ENCODE peak calls at places on chromosome 15, in seven cellular contexts. A is G401; X is AG08395; J is AG09319; G is effector memory CD8-positive, alpha-beta T cell; V is foreskin fibroblast; W is sciatic nerve. O is an unnamed sample.

GRCh38 chr15:100041380-100041779 is 300.4 kb downstream of the ADAMTS17 start:
- DNase-seq in A (peak; percentile 51), X (no peak), J (no peak), V (no peak), G (no peak), W (no peak), O (no peak)

GRCh38 chr15:57167821-57168395 is 208.4 kb upstream of the CGNL1 start:
- DNase-seq in J (no peak), V (no peak), G (no peak), W (no peak), X (no peak), A (no peak), O (no peak)

GRCh38 chr15:44550256-44550655 is 13.3 kb downstream of the EIF3J start:
- DNase-seq in G (no peak), J (no peak), W (no peak), X (peak; percentile 33), V (peak; percentile 44), A (peak; percentile 49), O (no peak)

GRCh38 chr15:84669726-84670125 is 11.7 kb upstream of the NMB start:
- DNase-seq in J (peak; percentile 85), V (peak; percentile 83), X (peak; percentile 87), A (no peak), G (no peak), W (no peak), O (no peak)

GRCh38 chr15:72206677-72207000 is 9.1 kb upstream of the GRAMD2A start:
- DNase-seq in W (no peak), X (no peak), G (no peak), V (peak; percentile 27), A (no peak), J (no peak), O (no peak)

GRCh38 chr15:81049835-81050234 is 49.1 kb downstream of the TLNRD1 start:
- DNase-seq in G (no peak), J (no peak), V (peak; percentile 5), W (no peak), A (peak; percentile 90), X (no peak), O (no peak)

GRCh38 chr15:27328616-27329015 is 357.6 kb downstream of the GABRG3 start:
- DNase-seq in V (peak; percentile 1), G (no peak), J (no peak), W (no peak), X (peak; percentile 10), A (peak; percentile 1), O (no peak)

GRCh38 chr15:29822685-29823459 is 604 bp upstream of the TJP1 start:
- DNase-seq in G (no peak), A (peak; percentile 56), V (peak; percentile 92), X (peak; percentile 70), W (peak; percentile 80), J (peak; percentile 14), O (peak; percentile 37)

GRCh38 chr15:70573121-70573850 is 190.1 kb downstream of the UACA start:
- DNase-seq in W (peak; percentile 42), A (no peak), J (no peak), G (no peak), X (no peak), V (no peak), O (no peak)

GRCh38 chr15:94110476-94111130 is 120.8 kb upstream of the MCTP2 start:
- DNase-seq in W (no peak), G (no peak), V (no peak), X (no peak), A (no peak), J (no peak), O (no peak)

GRCh38 chr15:40240619-40241304 is 1.9 kb downstream of the PAK6 start:
- DNase-seq in G (no peak), X (no peak), J (no peak), W (peak; percentile 50), V (no peak), A (no peak), O (peak; percentile 61)

GRCh38 chr15:82849556-82850241 is 40.3 kb downstream of the WHAMM start:
- DNase-seq in J (peak; percentile 62), W (peak; percentile 73), X (peak; percentile 80), V (peak; percentile 83), A (peak; percentile 86), G (no peak), O (peak; percentile 91)

GRCh38 chr15:47803767-47804166 is 86.5 kb downstream of the SEMA6D start:
- DNase-seq in A (no peak), J (no peak), X (no peak), W (no peak), V (peak; percentile 59), G (no peak), O (no peak)

GRCh38 chr15:39239562-39239961 is 341.3 kb upstream of the THBS1 start:
- DNase-seq in G (no peak), W (no peak), X (peak; percentile 3), V (peak; percentile 52), J (no peak), A (no peak), O (no peak)

GRCh38 chr15:65638681-65639089 is 16.9 kb downstream of the SLC24A1 start:
- DNase-seq in X (peak; percentile 86), W (no peak), V (peak; percentile 89), A (peak; percentile 82), G (peak; percentile 38), J (peak; percentile 67), O (peak; percentile 88)

GRCh38 chr15:75062706-75063105 is 39.3 kb downstream of the PPCDC start:
- DNase-seq in G (no peak), J (no peak), A (no peak), V (no peak), X (no peak), W (no peak), O (no peak)

GRCh38 chr15:45611305-45611704 is 23.5 kb upstream of the SQOR start:
- DNase-seq in J (no peak), X (peak; percentile 41), W (no peak), G (no peak), A (peak; percentile 14), V (peak; percentile 60), O (no peak)

GRCh38 chr15:91841861-91842260 is 11.6 kb upstream of the SLCO3A1 start:
- DNase-seq in V (no peak), J (no peak), W (no peak), G (no peak), X (no peak), A (no peak), O (no peak)

GRCh38 chr15:55917881-55918296 is 75.5 kb downstream of the NEDD4 start:
- DNase-seq in G (no peak), W (no peak), V (peak; percentile 91), X (peak; percentile 56), A (peak; percentile 27), J (peak; percentile 87), O (no peak)

GRCh38 chr15:31486506-31486905 is 159.9 kb downstream of the KLF13 start:
- DNase-seq in V (no peak), A (no peak), W (no peak), X (no peak), G (no peak), J (no peak), O (peak; percentile 62)

GRCh38 chr15:43796566-43796965 is 3.5 kb downstream of the SERINC4 start:
- DNase-seq in J (no peak), G (no peak), V (peak; percentile 17), A (no peak), X (no peak), W (no peak), O (no peak)

GRCh38 chr15:70034596-70034995 is 63.1 kb downstream of the TLE3 start:
- DNase-seq in W (no peak), G (no peak), V (no peak), A (no peak), X (no peak), J (no peak), O (no peak)

GRCh38 chr15:99928429-99928981 is 195.3 kb upstream of the LYSMD4 start:
- DNase-seq in G (peak; percentile 87), V (peak; percentile 92), A (peak; percentile 79), W (peak; percentile 93), X (peak; percentile 80), J (peak; percentile 34), O (peak; percentile 75)

GRCh38 chr15:78065973-78066946 is 11.3 kb downstream of the TBC1D2B start:
- DNase-seq in G (no peak), V (peak; percentile 49), W (no peak), J (no peak), X (no peak), A (no peak), O (no peak)

GRCh38 chr15:66153549-66154415 is 99.8 kb downstream of the MEGF11 start:
- DNase-seq in V (no peak), G (no peak), A (no peak), X (no peak), W (no peak), J (no peak), O (no peak)

GRCh38 chr15:88894819-88895767 is at the start of gene HAPLN3:
- DNase-seq in A (no peak), V (peak; percentile 73), G (peak; percentile 20), W (no peak), J (no peak), X (peak; percentile 62), O (peak; percentile 87)

GRCh38 chr15:76756371-76756770 is 148.8 kb downstream of the SCAPER start:
- DNase-seq in J (no peak), A (no peak), V (no peak), G (no peak), X (no peak), W (no peak), O (no peak)

GRCh38 chr15:101810905-101811304 is 1.1 kb upstream of the OR4F15 start:
- DNase-seq in A (no peak), V (peak; percentile 24), X (no peak), W (no peak), G (no peak), J (no peak), O (no peak)

GRCh38 chr15:43329222-43329959 is 982 bp downstream of the LCMT2 start:
- DNase-seq in V (peak; percentile 66), A (peak; percentile 58), X (peak; percentile 13), G (no peak), W (peak; percentile 59), J (no peak), O (peak; percentile 9)

GRCh38 chr15:78422571-78423340 is 15.3 kb upstream of the IREB2 start:
- DNase-seq in V (peak; percentile 81), A (peak; percentile 79), W (peak; percentile 77), G (peak; percentile 51), X (peak; percentile 77), J (no peak), O (peak; percentile 64)

GRCh38 chr15:92324036-92324963 is 69.4 kb upstream of the ST8SIA2 start:
- DNase-seq in J (no peak), X (no peak), W (no peak), A (peak; percentile 67), G (no peak), V (no peak), O (no peak)

GRCh38 chr15:54082836-54083492 is 104.7 kb downstream of the UNC13C start:
- DNase-seq in A (no peak), W (no peak), J (no peak), V (no peak), G (no peak), X (no peak), O (peak; percentile 47)

GRCh38 chr15:71296032-71296686 is 180.9 kb downstream of the THSD4 start:
- DNase-seq in A (no peak), W (no peak), X (no peak), G (no peak), J (peak; percentile 37), V (peak; percentile 89), O (no peak)

O was measured in H7.